ENCODE peak calls at places on chromosomes 3 and 15, in four cellular contexts. M, S, I and N are unnamed samples.

GRCh38 chr15:62291262-62291661 is 126.2 kb upstream of the C2CD4B start:
- DNase-seq in M (no peak), S (no peak), I (no peak), N (no peak)

GRCh38 chr15:48541659-48542334 is 103.7 kb downstream of the FBN1 start:
- DNase-seq in M (peak), S (peak), I (peak), N (no peak)

GRCh38 chr3:19250959-19251610 is 102.8 kb downstream of the KCNH8 start:
- DNase-seq in M (no peak), S (no peak), I (no peak), N (no peak)

GRCh38 chr3:178304758-178305157 is 231.5 kb upstream of the KCNMB2 start:
- DNase-seq in M (peak), S (peak), I (peak), N (peak)

GRCh38 chr3:57939776-57940175 is 68.4 kb upstream of the FLNB start:
- DNase-seq in M (no peak), S (no peak), I (no peak), N (no peak)

GRCh38 chr3:128432301-128432897 is 34.3 kb downstream of the DNAJB8 start:
- DNase-seq in M (no peak), S (no peak), I (no peak), N (no peak)

GRCh38 chr3:52440249-52440551 is 4.7 kb downstream of the SEMA3G start:
- DNase-seq in M (no peak), S (no peak), I (no peak), N (no peak)

GRCh38 chr15:35693286-35693685 is 147.3 kb upstream of the DPH6 start:
- DNase-seq in M (no peak), S (peak), I (peak), N (no peak)

GRCh38 chr3:185555101-185555501 is 2.7 kb upstream of the LIPH start:
- DNase-seq in M (no peak), S (peak), I (no peak), N (no peak)

GRCh38 chr3:127485396-127486170 is 105.0 kb downstream of the TPRA1 start:
- DNase-seq in M (no peak), S (no peak), I (no peak), N (no peak)

GRCh38 chr15:45634442-45635190 is at the start of gene SQOR:
- DNase-seq in M (peak), S (peak), I (peak), N (no peak)

GRCh38 chr15:50767332-50767861 is 1.9 kb upstream of the SPPL2A start:
- DNase-seq in M (no peak), S (no peak), I (no peak), N (no peak)

GRCh38 chr15:50764331-50765201 is 940 bp downstream of the SPPL2A start:
- DNase-seq in M (no peak), S (peak), I (peak), N (no peak)

DNA sequence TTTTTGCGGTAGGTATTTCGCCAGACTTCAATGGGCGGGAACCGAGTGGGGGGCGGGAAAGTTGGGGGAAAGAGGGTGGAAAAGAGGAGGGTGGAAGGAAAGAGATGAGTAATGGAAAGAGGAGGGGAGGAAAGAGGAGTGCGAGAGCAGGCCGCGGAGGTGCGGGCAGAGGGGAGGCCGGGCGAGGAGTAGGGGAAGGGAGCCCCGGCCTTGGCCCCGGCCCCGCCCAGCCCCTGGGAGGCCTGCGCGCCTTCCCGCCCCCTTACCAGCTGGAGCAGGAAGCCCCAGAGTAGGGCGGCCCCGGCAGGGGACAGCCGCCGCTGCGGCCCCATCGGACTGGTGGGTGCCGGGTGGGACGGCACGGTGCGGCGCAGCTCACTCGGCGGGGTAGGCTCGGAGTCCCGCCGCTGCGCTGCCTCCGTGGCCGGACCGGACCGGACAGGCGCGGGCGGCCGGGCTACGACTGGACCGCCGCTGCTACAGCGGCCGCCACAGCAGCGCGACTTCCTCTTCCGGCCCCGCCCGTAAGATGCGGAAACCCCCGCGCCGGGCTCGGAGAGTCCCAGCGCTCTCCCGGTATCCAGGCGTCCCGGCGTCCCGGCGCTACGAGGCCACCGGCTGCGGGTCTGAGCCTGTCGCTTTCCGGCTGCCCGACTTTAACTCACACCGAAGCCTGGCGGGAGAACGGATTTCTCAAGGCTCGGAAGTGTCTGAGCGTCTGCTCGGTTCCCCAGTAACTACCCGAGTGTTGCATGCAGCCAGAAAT is at the start of gene SPPL2A:
- DNase-seq in M (peak), S (peak), I (peak), N (no peak)
- H3K4me3 ChIP-seq in M (peak), S (peak), I (peak), N (peak)

DNA sequence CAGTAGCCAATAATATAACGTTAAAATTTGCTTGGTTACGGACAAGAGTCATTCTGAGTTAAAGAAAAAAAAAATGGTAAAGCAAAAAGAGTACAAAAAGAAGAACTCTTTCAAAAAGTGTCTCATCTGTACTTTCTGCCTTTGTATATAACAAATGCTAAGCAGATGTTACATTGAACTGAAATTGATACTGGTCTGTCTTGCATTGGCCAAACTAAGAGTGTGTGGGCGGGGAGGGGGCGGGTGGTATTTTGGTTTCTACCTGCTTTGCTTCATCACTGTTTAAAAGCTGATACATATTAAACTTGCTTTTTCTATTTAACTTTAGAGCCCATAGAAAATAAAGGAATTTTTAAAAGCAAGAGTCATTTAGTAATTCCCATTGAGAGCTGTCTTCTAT is 215.0 kb upstream of the THBS1 start:
- DNase-seq in M (no peak), S (no peak), I (no peak), N (no peak)
- TF ChIP-seq CTCF in M (no peak), S (no peak), I (no peak), N (no peak)

DNA sequence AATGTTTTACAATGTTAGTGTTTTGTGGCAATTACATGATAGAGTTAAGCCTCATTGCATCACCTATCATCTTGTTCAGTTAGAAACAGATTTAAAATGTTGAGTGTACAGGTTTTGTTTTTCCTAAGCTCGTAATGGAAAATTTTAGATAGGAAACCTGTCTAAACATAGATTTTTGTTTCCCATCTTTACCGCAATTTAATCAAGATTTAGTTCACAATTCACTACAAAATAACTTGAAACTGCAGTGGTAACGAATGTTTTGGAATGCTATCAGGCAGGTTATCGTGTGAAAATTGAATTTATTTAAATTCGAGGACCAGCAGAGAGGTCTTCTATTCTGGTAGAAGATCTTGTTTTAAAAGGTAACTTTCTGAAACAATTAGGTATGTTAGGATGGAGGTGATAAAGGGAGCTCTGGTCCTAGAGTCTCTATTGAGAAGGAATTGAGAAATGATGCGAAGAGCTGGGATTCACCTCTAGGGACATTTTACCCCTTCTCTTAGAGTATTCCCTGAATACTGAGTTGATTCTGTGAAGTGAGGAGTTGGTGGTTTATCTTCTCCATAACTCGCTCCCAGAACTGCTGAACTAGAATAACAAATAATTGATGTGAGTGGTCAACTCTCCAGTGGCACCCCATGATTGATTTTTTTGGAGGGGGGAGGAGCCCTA is 1.4 kb downstream of the DOCK3 start:
- DNase-seq in M (no peak), S (no peak), I (no peak), N (no peak)
- H3K4me3 ChIP-seq in M (no peak), S (no peak), I (no peak), N (no peak)

GRCh38 chr3:53689681-53690080 is 156.5 kb downstream of the CHDH start:
- DNase-seq in M (no peak), S (no peak), I (no peak), N (no peak)

GRCh38 chr3:53688066-53688465 is 158.2 kb downstream of the CHDH start:
- DNase-seq in M (no peak), S (no peak), I (no peak), N (no peak)

GRCh38 chr3:53691885-53692284 is 154.3 kb downstream of the CHDH start:
- DNase-seq in M (no peak), S (no peak), I (no peak), N (no peak)

GRCh38 chr3:53690521-53690920 is 155.7 kb downstream of the CHDH start:
- DNase-seq in M (no peak), S (no peak), I (no peak), N (no peak)

DNA sequence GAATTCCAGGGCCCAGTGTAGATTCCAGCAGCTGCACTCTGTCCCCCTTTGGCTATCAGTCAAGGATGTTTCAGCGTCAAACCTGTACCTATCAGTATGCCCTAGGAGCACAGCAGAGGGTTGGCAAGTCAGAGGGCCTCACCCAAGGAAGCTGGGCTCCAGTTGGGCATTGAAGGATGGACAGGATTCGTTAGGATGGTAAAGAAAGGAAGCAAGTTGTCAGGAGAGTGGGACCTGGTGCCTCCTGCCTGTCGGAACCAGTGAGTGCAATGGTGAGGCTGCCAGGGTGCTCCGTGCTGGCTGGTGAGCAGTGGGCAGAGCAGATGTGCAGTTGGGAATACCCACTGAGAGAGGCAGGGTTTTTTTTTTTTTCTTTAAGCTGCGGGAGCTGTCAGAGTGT is 157.2 kb downstream of the CHDH start:
- DNase-seq in M (no peak), S (no peak), I (no peak), N (no peak)
- TF ChIP-seq CTCF in M (no peak), S (no peak), I (no peak), N (no peak)

GRCh38 chr3:64316971-64317370 is 91.7 kb upstream of the PRICKLE2 start:
- DNase-seq in M (no peak), S (peak), I (peak), N (no peak)

GRCh38 chr3:64318670-64319271 is 93.5 kb upstream of the PRICKLE2 start:
- DNase-seq in M (no peak), S (no peak), I (no peak), N (no peak)

GRCh38 chr3:64321747-64322146 is 96.5 kb upstream of the PRICKLE2 start:
- DNase-seq in M (peak), S (peak), I (peak), N (no peak)

GRCh38 chr3:64318001-64318400 is 92.7 kb upstream of the PRICKLE2 start:
- DNase-seq in M (peak), S (peak), I (peak), N (no peak)

DNA sequence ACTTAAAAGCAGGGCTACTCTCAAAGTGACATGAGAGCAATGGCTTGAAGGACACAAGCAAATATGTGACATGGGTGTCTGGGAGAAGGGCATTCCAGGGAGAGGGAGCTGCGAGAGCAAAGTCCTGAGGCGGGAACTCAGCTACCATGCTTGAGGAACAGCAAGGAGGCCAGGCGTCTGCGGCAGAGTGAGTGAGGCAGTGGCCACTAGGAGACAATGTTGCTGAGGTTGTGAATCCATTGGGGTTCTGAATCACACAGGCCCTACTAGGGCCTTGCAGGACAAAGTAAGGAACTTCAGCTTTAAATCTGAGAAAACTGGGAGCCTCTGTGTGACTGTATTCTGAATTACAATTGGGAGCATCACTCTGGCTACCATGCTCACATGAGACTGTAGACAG is 94.1 kb upstream of the PRICKLE2 start:
- DNase-seq in M (no peak), S (no peak), I (peak), N (no peak)
- H3K4me3 ChIP-seq in M (no peak), S (no peak), I (no peak), N (no peak)